ENCODE peak calls at places on chromosomes 12 and 14, in seven cellular contexts. G is C1 segment of cervical spinal cord; X is foreskin fibroblast; Z is iPS DF 6.9; Q is CD4-positive, alpha-beta T cell; T is SW480; H is breast epithelium. U is an unnamed sample.

GRCh38 chr14:103216399-103216798 is 93.1 kb downstream of the TNFAIP2 start:
- DNase-seq in G (no peak), X (no peak), Z (no peak), Q (no peak), T (no peak), H (no peak), U (no peak)

GRCh38 chr12:17949558-17950141 is 140.3 kb downstream of the RERGL start:
- DNase-seq in G (no peak), X (no peak), Z (no peak), Q (no peak), T (no peak), H (no peak), U (no peak)

GRCh38 chr14:91342243-91342760 is 75.3 kb downstream of the CCDC88C start:
- DNase-seq in G (no peak), X (no peak), Z (no peak), Q (no peak), T (no peak), H (no peak), U (no peak)

GRCh38 chr12:66441905-66442559 is 139.7 kb downstream of the HELB start:
- DNase-seq in G (no peak), X (no peak), Z (no peak), Q (no peak), T (no peak), H (no peak), U (no peak)

GRCh38 chr12:111448266-111448830 is 42.6 kb downstream of the SH2B3 start:
- DNase-seq in G (no peak), X (peak), Z (no peak), Q (no peak), T (no peak), H (peak), U (no peak)

GRCh38 chr14:77822307-77822706 is 22.4 kb downstream of the ADCK1 start:
- DNase-seq in G (no peak), X (no peak), Z (no peak), Q (no peak), T (no peak), H (no peak), U (no peak)

GRCh38 chr14:104521816-104522745 is 57.5 kb upstream of the C14orf180 start:
- DNase-seq in G (no peak), X (no peak), Z (no peak), Q (no peak), T (no peak), H (no peak), U (no peak)

GRCh38 chr12:120085920-120086319 is 30.6 kb downstream of the RAB35 start:
- DNase-seq in G (no peak), X (no peak), Z (no peak), Q (no peak), T (no peak), H (no peak), U (no peak)

GRCh38 chr14:83071888-83072501 is 1538.3 kb upstream of the SEL1L start:
- DNase-seq in G (no peak), X (peak), Z (peak), Q (no peak), T (peak), H (no peak), U (peak)

GRCh38 chr12:9732966-9733461 is at the start of gene CLECL1:
- DNase-seq in G (no peak), X (no peak), Z (no peak), Q (no peak), T (no peak), H (no peak), U (no peak)

U was measured in LoVo.